ENCODE peak calls at places on chromosome 19, in five cellular contexts. One of them, this sample, is unnamed.

GRCh38 chr19:43524922-43525835 is 1.8 kb downstream of the ETHE1 start:
- DNase-seq in putamen: peak
- DNase-seq in NCI-H2081: no peak
- DNase-seq in small intestine: peak
- DNase-seq in nucleus accumbens: no peak
- DNase-seq in this sample: no peak

GRCh38 chr19:40754611-40755247 is 3.7 kb downstream of the SNRPA start:
- DNase-seq in putamen: peak
- DNase-seq in NCI-H2081: no peak
- DNase-seq in small intestine: peak
- DNase-seq in nucleus accumbens: peak
- DNase-seq in this sample: no peak

GRCh38 chr19:50413531-50413930 is 5.2 kb upstream of the SPIB start:
- DNase-seq in putamen: no peak
- DNase-seq in NCI-H2081: no peak
- DNase-seq in small intestine: no peak
- DNase-seq in nucleus accumbens: no peak
- DNase-seq in this sample: no peak

GRCh38 chr19:1271528-1272422 is 2.6 kb downstream of the CIRBP start:
- DNase-seq in putamen: no peak
- DNase-seq in NCI-H2081: no peak
- DNase-seq in small intestine: no peak
- DNase-seq in nucleus accumbens: no peak
- DNase-seq in this sample: no peak

GRCh38 chr19:7874080-7874856 is at the start of gene PRR36:
- DNase-seq in putamen: no peak
- DNase-seq in NCI-H2081: peak
- DNase-seq in small intestine: no peak
- DNase-seq in nucleus accumbens: peak
- DNase-seq in this sample: no peak

GRCh38 chr19:10667867-10668266 is 13.7 kb downstream of the ILF3 start:
- DNase-seq in putamen: no peak
- DNase-seq in NCI-H2081: no peak
- DNase-seq in small intestine: no peak
- DNase-seq in nucleus accumbens: no peak
- DNase-seq in this sample: no peak

GRCh38 chr19:341386-342127 is 3.0 kb downstream of the MIER2 start:
- DNase-seq in putamen: no peak
- DNase-seq in NCI-H2081: no peak
- DNase-seq in small intestine: no peak
- DNase-seq in nucleus accumbens: no peak
- DNase-seq in this sample: no peak

GRCh38 chr19:39203372-39204341 is at the start of gene SYCN:
- DNase-seq in putamen: no peak
- DNase-seq in NCI-H2081: no peak
- DNase-seq in small intestine: no peak
- DNase-seq in nucleus accumbens: no peak
- DNase-seq in this sample: no peak

GRCh38 chr19:5889288-5889971 is 14.2 kb downstream of the NDUFA11 start:
- DNase-seq in putamen: no peak
- DNase-seq in NCI-H2081: no peak
- DNase-seq in small intestine: no peak
- DNase-seq in nucleus accumbens: no peak
- DNase-seq in this sample: no peak

GRCh38 chr19:8571006-8571411 is 6.2 kb downstream of the MYO1F start:
- DNase-seq in putamen: peak
- DNase-seq in NCI-H2081: no peak
- DNase-seq in small intestine: peak
- DNase-seq in nucleus accumbens: peak
- DNase-seq in this sample: no peak

GRCh38 chr19:898663-899062 is 5.4 kb downstream of the RNU6-9 start:
- DNase-seq in putamen: peak
- DNase-seq in NCI-H2081: peak
- DNase-seq in small intestine: no peak
- DNase-seq in nucleus accumbens: peak
- DNase-seq in this sample: no peak

This sample was measured in skeletal muscle cell.